ENCODE peak calls at places on chromosomes 16 and 17, in seven cellular contexts. Q is stomach; R is Daoy; G is brain microvascular endothelial cell; V is activated CD4-positive, alpha-beta T cell treated with anti-CD3 and anti-CD28 coated beads for 1 hour; Y is keratinocyte; F is NCI-H510A treated with DMSO at 0.1 percent for 48 hours. N is an unnamed sample.
A peak's percentile ranks its signal among the peaks of the same experiment; 100 is the strongest.

GRCh38 chr16:85037050-85037410 is 9.4 kb downstream of the KIAA0513 start:
- DNase-seq in Q (no peak), R (peak; percentile 81), G (peak; percentile 82), V (no peak), Y (peak; percentile 40), F (no peak), N (peak; percentile 93)

GRCh38 chr17:64448665-64449512 is at the start of gene MILR1:
- DNase-seq in Q (no peak), R (peak; percentile 78), G (peak; percentile 77), V (no peak), Y (no peak), F (no peak), N (peak; percentile 90)

GRCh38 chr17:50825188-50825587 is 10.2 kb upstream of the WFIKKN2 start:
- DNase-seq in Q (no peak), R (no peak), G (no peak), V (no peak), Y (no peak), F (no peak), N (no peak)

GRCh38 chr16:49464093-49464492 is 90.5 kb downstream of the C16orf78 start:
- DNase-seq in Q (no peak), R (no peak), G (no peak), V (peak; percentile 5), Y (no peak), F (no peak), N (no peak)

GRCh38 chr17:4968166-4968915 is 724 bp upstream of the SPAG7 start:
- DNase-seq in Q (no peak), R (peak; percentile 77), G (no peak), V (no peak), Y (no peak), F (peak; percentile 26), N (no peak)

GRCh38 chr17:81870978-81871386 is at the start of gene ARHGDIA:
- DNase-seq in Q (no peak), R (no peak), G (no peak), V (no peak), Y (no peak), F (no peak), N (no peak)

GRCh38 chr17:72590382-72590781 is 469.6 kb downstream of the SOX9 start:
- DNase-seq in Q (no peak), R (peak; percentile 73), G (peak; percentile 43), V (no peak), Y (no peak), F (no peak), N (peak; percentile 82)

GRCh38 chr17:38568845-38569510 is 36.8 kb downstream of the SRCIN1 start:
- DNase-seq in Q (no peak), R (no peak), G (no peak), V (no peak), Y (no peak), F (no peak), N (no peak)

GRCh38 chr17:64196626-64197025 is 66.4 kb downstream of the TEX2 start:
- DNase-seq in Q (no peak), R (peak; percentile 29), G (peak; percentile 53), V (no peak), Y (no peak), F (no peak), N (peak; percentile 77)

GRCh38 chr17:29838961-29839360 is 91.1 kb downstream of the SSH2 start:
- DNase-seq in Q (no peak), R (peak; percentile 26), G (peak; percentile 17), V (no peak), Y (no peak), F (no peak), N (peak; percentile 67)

GRCh38 chr17:39926135-39926587 is 1.2 kb downstream of the ORMDL3 start:
- DNase-seq in Q (no peak), R (no peak), G (no peak), V (no peak), Y (no peak), F (no peak), N (no peak)

GRCh38 chr16:68640972-68641371 is 4.1 kb upstream of the CDH3 start:
- DNase-seq in Q (peak; percentile 29), R (peak; percentile 45), G (peak; percentile 42), V (no peak), Y (no peak), F (no peak), N (peak; percentile 83)

GRCh38 chr17:57553991-57554825 is 190.9 kb downstream of the CCDC182 start:
- DNase-seq in Q (no peak), R (no peak), G (no peak), V (no peak), Y (no peak), F (no peak), N (peak; percentile 49)

GRCh38 chr17:354651-355556 is 2.3 kb upstream of the RPH3AL start:
- DNase-seq in Q (no peak), R (no peak), G (no peak), V (no peak), Y (no peak), F (peak; percentile 83), N (no peak)

GRCh38 chr16:57815987-57816745 is 13.9 kb upstream of the KIFC3 start:
- DNase-seq in Q (peak; percentile 89), R (peak; percentile 88), G (peak; percentile 92), V (no peak), Y (peak; percentile 75), F (peak; percentile 76), N (peak; percentile 97)

GRCh38 chr17:57861737-57862409 is 12.0 kb upstream of the MRPS23 start:
- DNase-seq in Q (peak; percentile 70), R (peak; percentile 35), G (no peak), V (no peak), Y (no peak), F (no peak), N (peak; percentile 75)

N was measured in M059J.